ENCODE peak calls at places on chromosome 9, in ten cellular contexts. V is HuH-7; E is aorta; Q is mesothelial cell of epicardium; J is fibroblast of the conjunctiva; F is effector memory CD8-positive, alpha-beta T cell; S is right cardiac atrium; K is mesendoderm; W is lower leg skin; Z is fibroblast of pulmonary artery. T is an unnamed sample.

GRCh38 chr9:88988796-88989641 is 2.2 kb upstream of the S1PR3 start:
- DNase-seq in F (no peak), Z (peak), J (no peak), Q (no peak), V (no peak), W (no peak), E (no peak), S (no peak), K (no peak), T (no peak)

GRCh38 chr9:22157271-22157670 is 148.2 kb upstream of the CDKN2B start:
- DNase-seq in W (no peak), S (no peak), V (no peak), F (no peak), Q (no peak), Z (no peak), K (peak), J (no peak), E (no peak), T (no peak)

GRCh38 chr9:137022620-137023008 is 5.4 kb downstream of the ABCA2 start:
- DNase-seq in K (no peak), V (no peak), S (no peak), E (no peak), F (no peak), J (no peak), W (no peak), Q (no peak), Z (no peak), T (no peak)

GRCh38 chr9:87530716-87531115 is 33.0 kb downstream of the DAPK1 start:
- DNase-seq in S (no peak), Z (no peak), W (no peak), Q (no peak), K (no peak), E (no peak), F (no peak), V (no peak), J (no peak), T (no peak)

GRCh38 chr9:106936680-106937079 is 73.7 kb downstream of the ZNF462 start:
- DNase-seq in V (no peak), E (no peak), S (no peak), J (no peak), F (no peak), Q (no peak), K (no peak), W (no peak), Z (no peak), T (no peak)

GRCh38 chr9:13278368-13279246 is 885 bp downstream of the MPDZ start:
- DNase-seq in K (peak), Q (peak), F (no peak), E (peak), S (peak), Z (peak), V (peak), W (peak), J (peak), T (no peak)

GRCh38 chr9:131187957-131188356 is 62.6 kb downstream of the NUP214 start:
- DNase-seq in J (no peak), Q (no peak), S (no peak), W (no peak), Z (no peak), K (no peak), F (no peak), V (no peak), E (no peak), T (no peak)

GRCh38 chr9:8856686-8857329 is 1057.2 kb upstream of the DMAC1 start:
- DNase-seq in K (peak), Z (no peak), V (no peak), Q (peak), J (no peak), F (no peak), S (no peak), W (no peak), E (no peak), T (no peak)

GRCh38 chr9:96423322-96423984 is 5.3 kb upstream of the ZNF367 start:
- DNase-seq in S (no peak), E (no peak), Z (no peak), Q (no peak), V (no peak), W (no peak), K (peak), J (no peak), F (no peak), T (no peak)

GRCh38 chr9:98365227-98365669 is 109.8 kb upstream of the TBC1D2 start:
- DNase-seq in W (no peak), K (peak), E (no peak), Q (no peak), Z (peak), J (no peak), V (no peak), S (no peak), F (no peak), T (no peak)

GRCh38 chr9:136021891-136022681 is 60.9 kb upstream of the UBAC1 start:
- DNase-seq in V (no peak), J (no peak), F (no peak), S (peak), W (no peak), Q (no peak), K (no peak), Z (no peak), E (no peak), T (no peak)

GRCh38 chr9:120655005-120655622 is 59.2 kb downstream of the MEGF9 start:
- DNase-seq in K (no peak), F (no peak), E (no peak), J (no peak), W (no peak), V (no peak), Z (peak), S (no peak), Q (no peak), T (no peak)

GRCh38 chr9:131814714-131815113 is 74.8 kb upstream of the RAPGEF1 start:
- DNase-seq in S (no peak), J (no peak), Q (no peak), V (no peak), F (no peak), Z (no peak), W (no peak), E (no peak), K (no peak), T (no peak)

GRCh38 chr9:95182854-95183563 is 134.5 kb downstream of the FANCC start:
- DNase-seq in J (no peak), F (no peak), K (peak), V (peak), E (no peak), S (no peak), Q (no peak), Z (peak), W (no peak), T (no peak)

GRCh38 chr9:133377721-133378216 is 1.6 kb downstream of the STKLD1 start:
- DNase-seq in V (no peak), J (peak), S (no peak), W (no peak), Q (no peak), K (no peak), Z (peak), F (no peak), E (no peak), T (no peak)

GRCh38 chr9:127741831-127742434 is 6.8 kb upstream of the TOR2A start:
- DNase-seq in F (no peak), S (peak), V (peak), K (peak), Q (no peak), J (peak), W (peak), E (no peak), Z (no peak), T (no peak)

GRCh38 chr9:97640290-97640689 is 6.7 kb downstream of the NCBP1 start:
- DNase-seq in W (no peak), V (no peak), K (no peak), J (no peak), Q (no peak), F (no peak), Z (peak), S (no peak), E (no peak), T (no peak)

GRCh38 chr9:73173526-73174411 is 22.1 kb downstream of the ANXA1 start:
- DNase-seq in J (no peak), W (no peak), S (no peak), Q (no peak), K (no peak), E (no peak), Z (no peak), F (no peak), V (no peak), T (no peak)

GRCh38 chr9:136321561-136321960 is 5.8 kb upstream of the GPSM1 start:
- DNase-seq in E (no peak), Z (no peak), W (no peak), K (no peak), F (no peak), V (no peak), J (no peak), S (peak), Q (no peak), T (no peak)

GRCh38 chr9:21267141-21267540 is 27.3 kb upstream of the IFNA14 start:
- DNase-seq in J (no peak), Z (no peak), Q (no peak), S (no peak), K (no peak), E (no peak), V (no peak), F (no peak), W (no peak), T (no peak)

GRCh38 chr9:132168347-132168746 is 6.5 kb downstream of the NTNG2 start:
- DNase-seq in Q (no peak), W (no peak), S (peak), Z (peak), E (no peak), K (no peak), F (no peak), J (no peak), V (no peak), T (no peak)

GRCh38 chr9:127783111-127783621 is 2.7 kb upstream of the CDK9 start:
- DNase-seq in J (no peak), Q (no peak), W (peak), F (peak), K (no peak), E (peak), S (peak), V (no peak), Z (no peak), T (no peak)

T was measured in stimulated activated naive CD4-positive, alpha-beta T cell.